ENCODE peak calls at places on chromosomes 1 and 21, in four cellular contexts. I, G, V and M are unnamed samples.

GRCh38 chr1:169106095-169106920 is at the start of gene ATP1B1:
- DNase-seq in I (peak), G (peak), V (peak), M (peak)

GRCh38 chr1:38068220-38068979 is 21.8 kb upstream of the POU3F1 start:
- DNase-seq in I (no peak), G (no peak), V (no peak), M (no peak)

GRCh38 chr1:84712288-84712874 is 22.1 kb upstream of the SSX2IP start:
- DNase-seq in I (no peak), G (no peak), V (no peak), M (no peak)

GRCh38 chr1:33149453-33150190 is 32.2 kb downstream of the TRIM62 start:
- DNase-seq in I (peak), G (no peak), V (no peak), M (no peak)

GRCh38 chr1:24963099-24963872 is 33.2 kb upstream of the RUNX3 start:
- DNase-seq in I (no peak), G (peak), V (no peak), M (no peak)

GRCh38 chr1:183417691-183418491 is at the start of gene NMNAT2:
- DNase-seq in I (no peak), G (no peak), V (peak), M (no peak)

GRCh38 chr1:214404154-214404553 is 123.2 kb downstream of the SMYD2 start:
- DNase-seq in I (no peak), G (no peak), V (no peak), M (no peak)

GRCh38 chr1:105838071-105838470 is 1218.4 kb upstream of the PRMT6 start:
- DNase-seq in I (no peak), G (no peak), V (no peak), M (no peak)

GRCh38 chr1:201540846-201541735 is 2.2 kb downstream of the NAV1 start:
- DNase-seq in I (no peak), G (no peak), V (no peak), M (no peak)

GRCh38 chr1:66402194-66402593 is 131.8 kb upstream of the SGIP1 start:
- DNase-seq in I (no peak), G (no peak), V (no peak), M (no peak)

GRCh38 chr1:230849451-230850194 is 18.7 kb downstream of the C1orf198 start:
- DNase-seq in I (no peak), G (no peak), V (no peak), M (no peak)

GRCh38 chr1:13754003-13754402 is 54.0 kb downstream of the PRDM2 start:
- DNase-seq in I (no peak), G (no peak), V (no peak), M (no peak)

GRCh38 chr21:29080454-29080930 is 7.0 kb upstream of the CCT8 start:
- DNase-seq in I (no peak), G (no peak), V (no peak), M (no peak)

GRCh38 chr1:35047188-35047858 is 15.6 kb upstream of the ZMYM6 start:
- DNase-seq in I (no peak), G (no peak), V (no peak), M (no peak)

GRCh38 chr1:27522148-27522859 is 32.3 kb upstream of the WASF2 start:
- DNase-seq in I (no peak), G (peak), V (no peak), M (no peak)

GRCh38 chr1:44263191-44263944 is 50.1 kb downstream of the DMAP1 start:
- DNase-seq in I (no peak), G (no peak), V (no peak), M (no peak)

GRCh38 chr1:163072658-163073057 is 3.5 kb downstream of the RGS4 start:
- DNase-seq in I (no peak), G (no peak), V (no peak), M (no peak)

GRCh38 chr1:100730130-100730529 is 10.6 kb downstream of the VCAM1 start:
- DNase-seq in I (no peak), G (no peak), V (no peak), M (no peak)

GRCh38 chr1:44239961-44240371 is 26.7 kb downstream of the DMAP1 start:
- DNase-seq in I (no peak), G (no peak), V (no peak), M (no peak)

GRCh38 chr1:81604982-81605381 is 195.8 kb upstream of the ADGRL2 start:
- DNase-seq in I (no peak), G (no peak), V (no peak), M (no peak)

GRCh38 chr1:67682659-67683197 is 2.3 kb upstream of the GADD45A start:
- DNase-seq in I (no peak), G (no peak), V (no peak), M (no peak)

GRCh38 chr1:175820456-175820855 is 77.1 kb upstream of the TNR start:
- DNase-seq in I (no peak), G (no peak), V (no peak), M (no peak)

GRCh38 chr1:57982852-57983251 is 559.0 kb upstream of the DAB1 start:
- DNase-seq in I (no peak), G (no peak), V (no peak), M (no peak)

GRCh38 chr1:195763907-195764183 is 844.4 kb downstream of the KCNT2 start:
- DNase-seq in I (no peak), G (no peak), V (no peak), M (no peak)

GRCh38 chr1:96072021-96072420 is 649.6 kb upstream of the PTBP2 start:
- DNase-seq in I (no peak), G (no peak), V (no peak), M (no peak)

GRCh38 chr21:32015740-32016139 is 142.9 kb downstream of the HUNK start:
- DNase-seq in I (no peak), G (no peak), V (no peak), M (no peak)

GRCh38 chr21:45423201-45423955 is 18.4 kb downstream of the COL18A1 start:
- DNase-seq in I (no peak), G (no peak), V (no peak), M (no peak)

GRCh38 chr1:148388260-148389026 is 94.7 kb downstream of the PPIAL4G start:
- DNase-seq in I (peak), G (peak), V (peak), M (peak)

GRCh38 chr1:172320723-172321122 is 99.8 kb upstream of the C1orf105 start:
- DNase-seq in I (no peak), G (no peak), V (no peak), M (no peak)

GRCh38 chr1:7727816-7728477 is 43.1 kb upstream of the VAMP3 start:
- DNase-seq in I (no peak), G (no peak), V (no peak), M (no peak)

GRCh38 chr21:42466700-42467612 is 29.1 kb downstream of the RSPH1 start:
- DNase-seq in I (peak), G (peak), V (no peak), M (no peak)

GRCh38 chr1:246155923-246156322 is 351.2 kb downstream of the SMYD3 start:
- DNase-seq in I (peak), G (no peak), V (no peak), M (no peak)

GRCh38 chr1:203427451-203427850 is 48.2 kb upstream of the PRELP start:
- DNase-seq in I (no peak), G (no peak), V (no peak), M (no peak)

GRCh38 chr1:17581389-17582123 is 42.1 kb downstream of the ARHGEF10L start:
- DNase-seq in I (no peak), G (peak), V (no peak), M (no peak)

GRCh38 chr1:2174348-2175054 is 20.1 kb downstream of the FAAP20 start:
- DNase-seq in I (peak), G (peak), V (peak), M (no peak)

GRCh38 chr1:228897901-228898300 is 162.6 kb downstream of the RHOU start:
- DNase-seq in I (no peak), G (no peak), V (no peak), M (no peak)

GRCh38 chr1:206538901-206539655 is 31.7 kb downstream of the RASSF5 start:
- DNase-seq in I (no peak), G (no peak), V (no peak), M (no peak)